ENCODE peak calls at places on chromosomes 6 and 20, in five cellular contexts. J, X, Z, Y and D are unnamed samples.

GRCh38 chr6:129748212-129748900 is 38.4 kb upstream of the ARHGAP18 start:
- DNase-seq in Z (peak), J (peak), X (peak), Y (no peak), D (peak)

GRCh38 chr6:130069471-130069870 is 51.1 kb downstream of the L3MBTL3 start:
- DNase-seq in Z (no peak), J (no peak), X (peak), Y (no peak), D (no peak)

GRCh38 chr6:104281370-104281769 is 578.3 kb downstream of the HACE1 start:
- DNase-seq in J (no peak), X (no peak), Z (no peak), Y (no peak), D (no peak)

GRCh38 chr20:60395993-60396392 is 437.8 kb downstream of the CDH26 start:
- DNase-seq in Y (no peak), Z (no peak), J (no peak), X (no peak), D (no peak)

GRCh38 chr6:42766163-42766670 is 15.6 kb upstream of the BICRAL start:
- DNase-seq in J (no peak), X (peak), Z (peak), Y (no peak), D (peak)

GRCh38 chr20:36384022-36384619 is 78.0 kb downstream of the DLGAP4 start:
- DNase-seq in Z (peak), X (peak), J (no peak), Y (no peak), D (peak)

GRCh38 chr6:135667694-135668455 is 170.3 kb upstream of the AHI1 start:
- DNase-seq in Z (peak), Y (no peak), X (peak), J (no peak), D (peak)

GRCh38 chr6:144528605-144529425 is 243.7 kb downstream of the UTRN start:
- DNase-seq in Y (no peak), Z (peak), X (no peak), J (no peak), D (peak)